ENCODE peak calls at places on chromosomes 13 and 19, in eight cellular contexts. X, P, W, V, D, J, R and A are unnamed samples.

GRCh38 chr13:93690139-93690538 is 463.5 kb downstream of the GPC6 start:
- DNase-seq in X (peak; percentile 59), P (peak; percentile 18), W (no peak), V (peak; percentile 15), D (peak; percentile 10), J (no peak), R (no peak), A (peak; percentile 48)

GRCh38 chr19:42197375-42197817 is 20.1 kb downstream of the DEDD2 start:
- DNase-seq in X (no peak), P (no peak), W (no peak), V (no peak), D (no peak), J (no peak), R (no peak), A (no peak)

GRCh38 chr13:111494641-111495040 is 174.2 kb downstream of the TEX29 start:
- DNase-seq in X (no peak), P (no peak), W (no peak), V (no peak), D (no peak), J (no peak), R (no peak), A (no peak)

GRCh38 chr19:54430306-54431254 is 15.3 kb downstream of the TTYH1 start:
- DNase-seq in X (peak; percentile 40), P (no peak), W (no peak), V (no peak), D (no peak), J (peak; percentile 55), R (no peak), A (no peak)

GRCh38 chr13:39942901-39943273 is 287.4 kb downstream of the COG6 start:
- DNase-seq in X (peak; percentile 84), P (peak; percentile 75), W (peak; percentile 56), V (peak; percentile 74), D (peak; percentile 66), J (peak; percentile 61), R (peak; percentile 58), A (peak; percentile 79)

GRCh38 chr13:62933809-62934208 is 1518.2 kb upstream of the PCDH20 start:
- DNase-seq in X (no peak), P (no peak), W (no peak), V (no peak), D (no peak), J (no peak), R (no peak), A (no peak)

GRCh38 chr19:4537953-4538600 is 1.8 kb downstream of the LRG1 start:
- DNase-seq in X (no peak), P (no peak), W (no peak), V (no peak), D (no peak), J (no peak), R (no peak), A (no peak)

GRCh38 chr13:97976551-97977375 is 23.3 kb downstream of the IPO5 start:
- DNase-seq in X (no peak), P (peak; percentile 10), W (no peak), V (no peak), D (no peak), J (no peak), R (no peak), A (no peak)

GRCh38 chr13:77415253-77416127 is 88.6 kb upstream of the MYCBP2 start:
- DNase-seq in X (no peak), P (no peak), W (no peak), V (no peak), D (no peak), J (no peak), R (no peak), A (no peak)

GRCh38 chr13:39767791-39768564 is 112.5 kb downstream of the COG6 start:
- DNase-seq in X (no peak), P (no peak), W (no peak), V (no peak), D (no peak), J (no peak), R (no peak), A (no peak)

GRCh38 chr13:84455143-84455905 is 573.0 kb upstream of the SLITRK1 start:
- DNase-seq in X (no peak), P (no peak), W (no peak), V (no peak), D (peak; percentile 4), J (no peak), R (no peak), A (no peak)

GRCh38 chr19:3982701-3983541 is 2.3 kb downstream of the EEF2 start:
- DNase-seq in X (peak; percentile 42), P (no peak), W (no peak), V (peak; percentile 58), D (peak; percentile 41), J (peak; percentile 26), R (peak; percentile 63), A (peak; percentile 45)

GRCh38 chr19:14398563-14398962 is 17.3 kb downstream of the ADGRE5 start:
- DNase-seq in X (no peak), P (no peak), W (no peak), V (no peak), D (no peak), J (no peak), R (no peak), A (no peak)

GRCh38 chr13:50225188-50226155 is 210.2 kb downstream of the KCNRG start:
- DNase-seq in X (no peak), P (no peak), W (no peak), V (no peak), D (peak; percentile 46), J (no peak), R (no peak), A (no peak)

GRCh38 chr13:90867336-90867683 is 480.2 kb upstream of the MIR17HG start:
- DNase-seq in X (peak; percentile 85), P (peak; percentile 76), W (no peak), V (peak; percentile 66), D (peak; percentile 75), J (peak; percentile 40), R (peak; percentile 37), A (peak; percentile 68)

GRCh38 chr13:38697628-38698333 is 10.9 kb downstream of the FREM2 start:
- DNase-seq in X (no peak), P (no peak), W (no peak), V (no peak), D (no peak), J (no peak), R (no peak), A (no peak)

GRCh38 chr13:104461049-104461448 is 1394.8 kb upstream of the SLC10A2 start:
- DNase-seq in X (no peak), P (no peak), W (no peak), V (no peak), D (no peak), J (no peak), R (no peak), A (no peak)

GRCh38 chr13:36344886-36345437 is 1.2 kb downstream of the SPART start:
- DNase-seq in X (peak; percentile 34), P (no peak), W (peak; percentile 29), V (no peak), D (no peak), J (no peak), R (no peak), A (peak; percentile 41)

GRCh38 chr19:2135474-2136402 is 15.6 kb downstream of the AP3D1 start:
- DNase-seq in X (no peak), P (no peak), W (no peak), V (no peak), D (no peak), J (no peak), R (no peak), A (no peak)

GRCh38 chr19:16013181-16013850 is 63.0 kb upstream of the TPM4 start:
- DNase-seq in X (no peak), P (no peak), W (no peak), V (no peak), D (no peak), J (no peak), R (no peak), A (no peak)

GRCh38 chr19:9538183-9539058 is at the start of gene ZNF426:
- DNase-seq in X (peak; percentile 94), P (peak; percentile 70), W (peak; percentile 83), V (peak; percentile 88), D (peak; percentile 84), J (peak; percentile 93), R (peak; percentile 87), A (peak; percentile 92)

GRCh38 chr13:111346281-111346680 is 25.8 kb downstream of the TEX29 start:
- DNase-seq in X (no peak), P (no peak), W (no peak), V (no peak), D (no peak), J (peak; percentile 68), R (no peak), A (no peak)

GRCh38 chr13:74082741-74083160 is 51.5 kb downstream of the KLF12 start:
- DNase-seq in X (no peak), P (no peak), W (no peak), V (no peak), D (peak; percentile 73), J (no peak), R (no peak), A (no peak)

GRCh38 chr19:14404322-14404721 is 14.8 kb downstream of the DDX39A start:
- DNase-seq in X (no peak), P (no peak), W (no peak), V (no peak), D (no peak), J (no peak), R (no peak), A (no peak)

GRCh38 chr19:51107406-51108065 is 673 bp downstream of the CTU1 start:
- DNase-seq in X (peak; percentile 25), P (peak; percentile 8), W (no peak), V (peak; percentile 21), D (peak; percentile 37), J (no peak), R (peak; percentile 32), A (peak; percentile 20)
- TF ChIP-seq CTCF in X (no peak), P (no peak), W (no peak), V (no peak), D (no peak), J (no peak), R (no peak), A (no peak)

GRCh38 chr13:45310341-45311138 is 30.4 kb downstream of the TPT1 start:
- DNase-seq in X (no peak), P (no peak), W (no peak), V (no peak), D (no peak), J (no peak), R (no peak), A (no peak)
- H3K4me3 ChIP-seq in X (no peak overlapping the region), P (peak overlapping the region; percentile 57), W (peak overlapping the region; percentile 19), V (peak overlapping the region; percentile 23), D (no peak overlapping the region), J (peak overlapping the region; percentile 69), R (peak overlapping the region; percentile 62), A (no peak overlapping the region)

GRCh38 chr19:6536138-6536671 is 5.4 kb downstream of the TNFSF9 start:
- DNase-seq in X (peak; percentile 38), P (no peak), W (peak; percentile 20), V (no peak), D (peak; percentile 71), J (peak; percentile 45), R (peak; percentile 31), A (peak; percentile 22)
- TF ChIP-seq CTCF in X (no peak), P (no peak), W (no peak), V (no peak), D (no peak), J (no peak), R (no peak), A (no peak)

GRCh38 chr13:45436332-45436731 is 18.2 kb upstream of the SLC25A30 start:
- DNase-seq in X (no peak), P (no peak), W (no peak), V (no peak), D (no peak), J (no peak), R (no peak), A (no peak)
- H3K4me3 ChIP-seq in X (no peak overlapping the region), P (no peak overlapping the region), W (no peak overlapping the region), V (no peak overlapping the region), D (no peak overlapping the region), J (no peak overlapping the region), R (no peak overlapping the region), A (no peak overlapping the region)